ENCODE peak calls at places on chromosomes 12 and 14, in five cellular contexts. J is hepatic stellate cell; W is GM12865; Q is stimulated activated naive CD8-positive, alpha-beta T cell treated with anti-CD3 and anti-CD28 coated beads, Interleukin-15, Interleukin-2, amounts not matched to agents 100 U/mL and 50 U/mL, for 24 hours; I is amniotic stem cell. H is an unnamed sample.
A peak's percentile ranks its signal among the peaks of the same experiment; 100 is the strongest.

GRCh38 chr12:71011261-71011660 is 90.7 kb upstream of the PTPRR start:
- DNase-seq in J (no peak), W (no peak), Q (no peak), I (no peak), H (no peak)

GRCh38 chr12:76714861-76715260 is 49.1 kb upstream of the ZDHHC17 start:
- DNase-seq in J (no peak), W (no peak), Q (no peak), I (no peak), H (no peak)

GRCh38 chr14:89032086-89032649 is 207.7 kb downstream of the TTC8 start:
- DNase-seq in J (no peak), W (peak; percentile 11), Q (no peak), I (no peak), H (no peak)

GRCh38 chr12:121926874-121927706 is 8.7 kb downstream of the CFAP251 start:
- DNase-seq in J (no peak), W (peak; percentile 52), Q (no peak), I (no peak), H (no peak)

GRCh38 chr12:132026796-132027500 is 77.2 kb downstream of the EP400 start:
- DNase-seq in J (no peak), W (no peak), Q (no peak), I (no peak), H (no peak)

GRCh38 chr14:45201908-45202307 is 51.1 kb downstream of the MIS18BP1 start:
- DNase-seq in J (peak; percentile 6), W (peak; percentile 47), Q (peak; percentile 7), I (no peak), H (no peak)

GRCh38 chr12:47268501-47269459 is 189.0 kb upstream of the AMIGO2 start:
- DNase-seq in J (no peak), W (peak; percentile 70), Q (no peak), I (no peak), H (no peak)

GRCh38 chr12:91871751-91872150 is 273.9 kb downstream of the BTG1 start:
- DNase-seq in J (no peak), W (no peak), Q (no peak), I (no peak), H (no peak)

H was measured in SW480.